ENCODE peak calls at places on chromosome 22, in six cellular contexts. One of them, this sample, is unnamed.

GRCh38 chr22:39253427-39254070 is 8.8 kb upstream of the PDGFB start:
- DNase-seq in HFF-Myc: peak
- DNase-seq in GM13976: peak
- DNase-seq in dorsolateral prefrontal cortex: peak
- DNase-seq in astrocyte of the cerebellum: peak
- DNase-seq in psoas muscle: peak
- DNase-seq in this sample: peak

GRCh38 chr22:49450521-49450920 is 377.2 kb downstream of the BRD1 start:
- DNase-seq in HFF-Myc: no peak
- DNase-seq in GM13976: no peak
- DNase-seq in dorsolateral prefrontal cortex: no peak
- DNase-seq in astrocyte of the cerebellum: no peak
- DNase-seq in psoas muscle: no peak
- DNase-seq in this sample: no peak

GRCh38 chr22:31291403-31291715 is 929 bp downstream of the PIK3IP1 start:
- DNase-seq in HFF-Myc: no peak
- DNase-seq in GM13976: no peak
- DNase-seq in dorsolateral prefrontal cortex: no peak
- DNase-seq in astrocyte of the cerebellum: no peak
- DNase-seq in psoas muscle: no peak
- DNase-seq in this sample: no peak

GRCh38 chr22:27212617-27213177 is 555.3 kb downstream of the MIAT start:
- DNase-seq in HFF-Myc: peak
- DNase-seq in GM13976: no peak
- DNase-seq in dorsolateral prefrontal cortex: no peak
- DNase-seq in astrocyte of the cerebellum: peak
- DNase-seq in psoas muscle: peak
- DNase-seq in this sample: peak

GRCh38 chr22:40153186-40153585 is 24.5 kb upstream of the TNRC6B start:
- DNase-seq in HFF-Myc: no peak
- DNase-seq in GM13976: no peak
- DNase-seq in dorsolateral prefrontal cortex: no peak
- DNase-seq in astrocyte of the cerebellum: no peak
- DNase-seq in psoas muscle: no peak
- DNase-seq in this sample: no peak

GRCh38 chr22:25702046-25702445 is 39.9 kb upstream of the MYO18B start:
- DNase-seq in HFF-Myc: peak
- DNase-seq in GM13976: peak
- DNase-seq in dorsolateral prefrontal cortex: no peak
- DNase-seq in astrocyte of the cerebellum: peak
- DNase-seq in psoas muscle: no peak
- DNase-seq in this sample: no peak

GRCh38 chr22:24697141-24697540 is 77.4 kb downstream of the PIWIL3 start:
- DNase-seq in HFF-Myc: no peak
- DNase-seq in GM13976: no peak
- DNase-seq in dorsolateral prefrontal cortex: no peak
- DNase-seq in astrocyte of the cerebellum: no peak
- DNase-seq in psoas muscle: no peak
- DNase-seq in this sample: no peak

GRCh38 chr22:23833911-23834317 is 4.9 kb downstream of the DERL3 start:
- DNase-seq in HFF-Myc: no peak
- DNase-seq in GM13976: no peak
- DNase-seq in dorsolateral prefrontal cortex: no peak
- DNase-seq in astrocyte of the cerebellum: no peak
- DNase-seq in psoas muscle: peak
- DNase-seq in this sample: no peak

GRCh38 chr22:50027639-50028537 is 15.3 kb upstream of the IL17REL start:
- DNase-seq in HFF-Myc: no peak
- DNase-seq in GM13976: peak
- DNase-seq in dorsolateral prefrontal cortex: peak
- DNase-seq in astrocyte of the cerebellum: no peak
- DNase-seq in psoas muscle: no peak
- DNase-seq in this sample: no peak

GRCh38 chr22:40443675-40444482 is 73.5 kb downstream of the SGSM3 start:
- DNase-seq in HFF-Myc: no peak
- DNase-seq in GM13976: no peak
- DNase-seq in dorsolateral prefrontal cortex: no peak
- DNase-seq in astrocyte of the cerebellum: no peak
- DNase-seq in psoas muscle: peak
- DNase-seq in this sample: no peak

GRCh38 chr22:41779889-41780505 is 20.5 kb upstream of the CCDC134 start:
- DNase-seq in HFF-Myc: no peak
- DNase-seq in GM13976: no peak
- DNase-seq in dorsolateral prefrontal cortex: no peak
- DNase-seq in astrocyte of the cerebellum: no peak
- DNase-seq in psoas muscle: no peak
- DNase-seq in this sample: no peak

GRCh38 chr22:49358041-49358440 is 469.6 kb downstream of the BRD1 start:
- DNase-seq in HFF-Myc: no peak
- DNase-seq in GM13976: no peak
- DNase-seq in dorsolateral prefrontal cortex: no peak
- DNase-seq in astrocyte of the cerebellum: no peak
- DNase-seq in psoas muscle: no peak
- DNase-seq in this sample: no peak

GRCh38 chr22:48441553-48441850 is 1386.2 kb downstream of the BRD1 start:
- DNase-seq in HFF-Myc: no peak
- DNase-seq in GM13976: no peak
- DNase-seq in dorsolateral prefrontal cortex: no peak
- DNase-seq in astrocyte of the cerebellum: no peak
- DNase-seq in psoas muscle: peak
- DNase-seq in this sample: no peak

GRCh38 chr22:40819741-40820140 is 595 bp upstream of the SLC25A17 start:
- DNase-seq in HFF-Myc: no peak
- DNase-seq in GM13976: no peak
- DNase-seq in dorsolateral prefrontal cortex: no peak
- DNase-seq in astrocyte of the cerebellum: no peak
- DNase-seq in psoas muscle: no peak
- DNase-seq in this sample: no peak

GRCh38 chr22:20885557-20886323 is 26.9 kb downstream of the SNAP29 start:
- DNase-seq in HFF-Myc: peak
- DNase-seq in GM13976: peak
- DNase-seq in dorsolateral prefrontal cortex: peak
- DNase-seq in astrocyte of the cerebellum: peak
- DNase-seq in psoas muscle: peak
- DNase-seq in this sample: no peak

GRCh38 chr22:33426451-33426850 is 368.3 kb upstream of the SYN3 start:
- DNase-seq in HFF-Myc: no peak
- DNase-seq in GM13976: no peak
- DNase-seq in dorsolateral prefrontal cortex: peak
- DNase-seq in astrocyte of the cerebellum: peak
- DNase-seq in psoas muscle: no peak
- DNase-seq in this sample: no peak

GRCh38 chr22:50085211-50085999 is at the start of gene MLC1:
- DNase-seq in HFF-Myc: no peak
- DNase-seq in GM13976: peak
- DNase-seq in dorsolateral prefrontal cortex: no peak
- DNase-seq in astrocyte of the cerebellum: no peak
- DNase-seq in psoas muscle: no peak
- DNase-seq in this sample: no peak

GRCh38 chr22:47189056-47189916 is 426.8 kb downstream of the TBC1D22A start:
- DNase-seq in HFF-Myc: no peak
- DNase-seq in GM13976: no peak
- DNase-seq in dorsolateral prefrontal cortex: no peak
- DNase-seq in astrocyte of the cerebellum: no peak
- DNase-seq in psoas muscle: peak
- DNase-seq in this sample: no peak

DNA sequence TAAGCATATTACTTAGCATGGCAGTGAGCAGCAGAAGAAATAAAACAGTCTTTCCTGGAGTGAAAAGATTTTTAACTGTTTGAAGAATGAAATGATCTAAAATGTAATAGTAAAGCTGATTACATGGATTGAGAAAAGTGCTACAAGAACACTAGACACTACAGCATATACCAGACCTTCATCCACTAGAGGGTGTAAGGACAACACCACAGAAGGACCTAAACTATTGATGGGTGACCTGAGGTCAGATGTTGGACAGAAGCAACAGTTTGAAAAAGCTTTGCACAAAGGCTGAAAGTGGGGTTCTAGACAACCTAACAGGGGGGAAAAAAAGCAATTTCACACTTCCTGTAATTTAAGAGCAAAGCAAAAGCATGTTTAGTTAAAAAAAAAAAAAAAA is 97.7 kb downstream of the RBFOX2 start:
- DNase-seq in HFF-Myc: peak
- DNase-seq in GM13976: peak
- DNase-seq in dorsolateral prefrontal cortex: no peak
- DNase-seq in astrocyte of the cerebellum: peak
- DNase-seq in psoas muscle: no peak
- DNase-seq in this sample: no peak
- TF ChIP-seq CTCF in HFF-Myc: peak
- TF ChIP-seq CTCF in GM13976: peak
- TF ChIP-seq CTCF in dorsolateral prefrontal cortex: peak
- TF ChIP-seq CTCF in astrocyte of the cerebellum: peak
- TF ChIP-seq CTCF in psoas muscle: peak
- TF ChIP-seq CTCF in this sample: peak

GRCh38 chr22:22720201-22720723 is 75.8 kb downstream of the GGTLC2 start:
- DNase-seq in HFF-Myc: peak
- DNase-seq in GM13976: peak
- DNase-seq in dorsolateral prefrontal cortex: no peak
- DNase-seq in astrocyte of the cerebellum: no peak
- DNase-seq in psoas muscle: no peak
- DNase-seq in this sample: no peak
- TF ChIP-seq CTCF in HFF-Myc: peak
- TF ChIP-seq CTCF in GM13976: peak
- TF ChIP-seq CTCF in dorsolateral prefrontal cortex: no peak
- TF ChIP-seq CTCF in astrocyte of the cerebellum: peak
- TF ChIP-seq CTCF in psoas muscle: no peak
- TF ChIP-seq CTCF in this sample: peak

GRCh38 chr22:44003776-44004460 is 20.2 kb upstream of the PARVB start:
- DNase-seq in HFF-Myc: no peak
- DNase-seq in GM13976: no peak
- DNase-seq in dorsolateral prefrontal cortex: no peak
- DNase-seq in astrocyte of the cerebellum: no peak
- DNase-seq in psoas muscle: no peak
- DNase-seq in this sample: no peak
- TF ChIP-seq CTCF in HFF-Myc: no peak
- TF ChIP-seq CTCF in GM13976: no peak
- TF ChIP-seq CTCF in dorsolateral prefrontal cortex: no peak
- TF ChIP-seq CTCF in astrocyte of the cerebellum: peak
- TF ChIP-seq CTCF in psoas muscle: no peak
- TF ChIP-seq CTCF in this sample: peak

GRCh38 chr22:46128606-46129005 is 21.7 kb upstream of the PPARA start:
- DNase-seq in HFF-Myc: no peak
- DNase-seq in GM13976: no peak
- DNase-seq in dorsolateral prefrontal cortex: no peak
- DNase-seq in astrocyte of the cerebellum: no peak
- DNase-seq in psoas muscle: no peak
- DNase-seq in this sample: no peak

GRCh38 chr22:46125816-46126770 is 24.2 kb upstream of the PPARA start:
- DNase-seq in HFF-Myc: no peak
- DNase-seq in GM13976: no peak
- DNase-seq in dorsolateral prefrontal cortex: no peak
- DNase-seq in astrocyte of the cerebellum: no peak
- DNase-seq in psoas muscle: no peak
- DNase-seq in this sample: no peak

GRCh38 chr22:46129390-46130041 is 20.8 kb upstream of the PPARA start:
- DNase-seq in HFF-Myc: no peak
- DNase-seq in GM13976: peak
- DNase-seq in dorsolateral prefrontal cortex: no peak
- DNase-seq in astrocyte of the cerebellum: no peak
- DNase-seq in psoas muscle: peak
- DNase-seq in this sample: no peak

GRCh38 chr22:46126853-46127385 is 23.4 kb upstream of the PPARA start:
- DNase-seq in HFF-Myc: no peak
- DNase-seq in GM13976: no peak
- DNase-seq in dorsolateral prefrontal cortex: no peak
- DNase-seq in astrocyte of the cerebellum: no peak
- DNase-seq in psoas muscle: no peak
- DNase-seq in this sample: no peak

GRCh38 chr22:46127556-46127955 is 22.8 kb upstream of the PPARA start:
- DNase-seq in HFF-Myc: no peak
- DNase-seq in GM13976: no peak
- DNase-seq in dorsolateral prefrontal cortex: no peak
- DNase-seq in astrocyte of the cerebellum: no peak
- DNase-seq in psoas muscle: no peak
- DNase-seq in this sample: no peak
- TF ChIP-seq CTCF in HFF-Myc: no peak
- TF ChIP-seq CTCF in GM13976: no peak
- TF ChIP-seq CTCF in dorsolateral prefrontal cortex: no peak
- TF ChIP-seq CTCF in astrocyte of the cerebellum: no peak
- TF ChIP-seq CTCF in psoas muscle: no peak
- TF ChIP-seq CTCF in this sample: no peak

This sample was measured in epithelial cell of proximal tubule.